ENCODE peak calls at places on chromosomes 16 and 17, in four cellular contexts. O is HCEC 1CT, P is left ventricle myocardium inferior, M is dermis blood vessel endothelial cell. S is an unnamed sample.
A peak's percentile ranks its signal among the peaks of the same experiment; 100 is the strongest.

GRCh38 chr16:23030001-23030400 is 119.3 kb downstream of the USP31 start:
- DNase-seq in O (no peak), P (no peak), M (no peak), S (no peak)

GRCh38 chr17:44110823-44111633 is 12.4 kb downstream of the HDAC5 start:
- DNase-seq in O (peak; percentile 88), P (peak; percentile 99), M (peak; percentile 85), S (peak; percentile 52)

GRCh38 chr17:36608280-36608679 is 6.9 kb downstream of the MRM1 start:
- DNase-seq in O (no peak), P (no peak), M (no peak), S (no peak)

GRCh38 chr17:42034059-42034458 is 14.2 kb downstream of the NKIRAS2 start:
- DNase-seq in O (no peak), P (no peak), M (no peak), S (no peak)

GRCh38 chr17:40366861-40367518 is 2.5 kb upstream of the GJD3 start:
- DNase-seq in O (no peak), P (no peak), M (no peak), S (no peak)

GRCh38 chr17:40705567-40705966 is 2.0 kb upstream of the KRT24 start:
- DNase-seq in O (no peak), P (no peak), M (no peak), S (no peak)

GRCh38 chr16:49695782-49696413 is 160.0 kb downstream of the ZNF423 start:
- DNase-seq in O (no peak), P (no peak), M (no peak), S (no peak)

GRCh38 chr17:47821424-47822379 is at the start of gene OSBPL7:
- DNase-seq in O (peak; percentile 85), P (peak; percentile 60), M (peak; percentile 95), S (peak; percentile 75)

GRCh38 chr16:16028311-16028999 is 79.0 kb downstream of the ABCC1 start:
- DNase-seq in O (no peak), P (no peak), M (no peak), S (no peak)

GRCh38 chr16:21088646-21089538 is 61.8 kb downstream of the DNAH3 start:
- DNase-seq in O (peak; percentile 46), P (no peak), M (no peak), S (peak; percentile 36)

GRCh38 chr16:74563828-74564263 is 43.1 kb downstream of the GLG1 start:
- DNase-seq in O (peak; percentile 53), P (no peak), M (no peak), S (peak; percentile 53)

GRCh38 chr16:86567701-86568571 is 1.3 kb downstream of the FOXC2 start:
- DNase-seq in O (peak; percentile 22), P (peak; percentile 54), M (peak; percentile 78), S (no peak)